ENCODE peak calls at places on chromosomes 2 and 18, in six cellular contexts. E is transverse colon, Z is esophagus squamous epithelium, A is heart left ventricle, G is cardiac muscle cell, O is body of pancreas. X is an unnamed sample.

GRCh38 chr2:37588316-37588777 is 83.1 kb downstream of the CDC42EP3 start:
- DNase-seq in A (no peak), Z (no peak), E (no peak), G (no peak), O (peak; percentile 53), X (no peak)

GRCh38 chr18:7857562-7857961 is 290.4 kb downstream of the PTPRM start:
- DNase-seq in A (no peak), G (no peak), Z (no peak), O (no peak), E (no peak), X (no peak)

GRCh38 chr2:2828774-2829368 is 497.8 kb upstream of the MYT1L start:
- DNase-seq in A (peak; percentile 23), Z (no peak), O (peak; percentile 43), G (no peak), E (no peak), X (no peak)

GRCh38 chr2:55620123-55620779 is 2.8 kb upstream of the PPP4R3B start:
- DNase-seq in Z (no peak), G (peak; percentile 6), O (no peak), E (no peak), A (no peak), X (no peak)

GRCh38 chr2:135099802-135100483 is 47.9 kb downstream of the RAB3GAP1 start:
- DNase-seq in A (no peak), Z (no peak), G (no peak), O (no peak), E (no peak), X (no peak)

GRCh38 chr2:178066890-178067669 is 5.5 kb downstream of the PDE11A start:
- DNase-seq in G (no peak), O (no peak), A (no peak), Z (no peak), E (no peak), X (no peak)

GRCh38 chr2:205047273-205047839 is 502.1 kb downstream of the PARD3B start:
- DNase-seq in G (no peak), E (no peak), A (no peak), Z (no peak), O (no peak), X (no peak)

GRCh38 chr2:236984046-236984445 is 101.6 kb upstream of the COPS8 start:
- DNase-seq in Z (no peak), O (no peak), G (no peak), E (no peak), A (no peak), X (no peak)

GRCh38 chr2:75597949-75598348 is 37.2 kb upstream of the EVA1A start:
- DNase-seq in E (no peak), A (no peak), G (no peak), O (no peak), Z (no peak), X (no peak)

GRCh38 chr2:38676681-38677080 is 10.8 kb downstream of the GALM start:
- DNase-seq in Z (no peak), A (no peak), G (no peak), O (no peak), E (no peak), X (no peak)

GRCh38 chr2:219688560-219689445 is 61.4 kb downstream of the SLC4A3 start:
- DNase-seq in E (no peak), O (no peak), Z (no peak), G (no peak), A (peak; percentile 34), X (no peak)

GRCh38 chr2:43402002-43402401 is 175.6 kb upstream of the ZFP36L2 start:
- DNase-seq in O (no peak), G (no peak), Z (no peak), A (no peak), E (peak; percentile 13), X (no peak)

GRCh38 chr2:42052702-42053481 is 5.1 kb downstream of the PKDCC start:
- DNase-seq in O (no peak), G (peak; percentile 45), E (no peak), A (no peak), Z (no peak), X (no peak)

GRCh38 chr2:46366675-46367067 is 69.5 kb downstream of the EPAS1 start:
- DNase-seq in E (no peak), G (no peak), O (no peak), Z (no peak), A (no peak), X (no peak)

GRCh38 chr18:35118641-35119040 is 77.4 kb downstream of the MAPRE2 start:
- DNase-seq in A (no peak), G (no peak), Z (no peak), O (no peak), E (no peak), X (no peak)

GRCh38 chr2:80086831-80087230 is 217.7 kb downstream of the LRRTM1 start:
- DNase-seq in G (peak; percentile 6), E (no peak), Z (no peak), A (no peak), O (no peak), X (no peak)

GRCh38 chr18:8711736-8712135 is 6.4 kb downstream of the MTCL1 start:
- DNase-seq in A (no peak), G (no peak), O (no peak), Z (no peak), E (no peak), X (no peak)

GRCh38 chr2:46329803-46330775 is 32.9 kb downstream of the EPAS1 start:
- DNase-seq in G (no peak), A (no peak), O (peak; percentile 56), E (no peak), Z (no peak), X (no peak)

GRCh38 chr18:12391487-12392136 is 14.6 kb upstream of the AFG3L2 start:
- DNase-seq in G (peak; percentile 80), Z (no peak), A (peak; percentile 54), O (peak; percentile 75), E (peak; percentile 58), X (peak; percentile 29)

GRCh38 chr2:157190151-157190550 is 67.4 kb upstream of the GALNT5 start:
- DNase-seq in A (no peak), G (no peak), Z (no peak), O (no peak), E (no peak), X (no peak)

GRCh38 chr18:59571953-59572352 is 125.3 kb downstream of the CCBE1 start:
- DNase-seq in E (no peak), G (no peak), A (no peak), Z (no peak), O (no peak), X (no peak)

GRCh38 chr2:134460583-134460998 is 206.7 kb downstream of the MGAT5 start:
- DNase-seq in O (peak; percentile 86), Z (no peak), A (peak; percentile 46), G (peak; percentile 81), E (peak; percentile 31), X (no peak)

GRCh38 chr2:177611310-177611886 is 218.8 kb downstream of the AGPS start:
- DNase-seq in O (peak; percentile 16), E (no peak), Z (no peak), A (no peak), G (no peak), X (no peak)

GRCh38 chr2:44569397-44569970 is 207.7 kb downstream of the CAMKMT start:
- DNase-seq in A (no peak), E (no peak), G (no peak), Z (no peak), O (no peak), X (no peak)

GRCh38 chr2:135984199-135985017 is 1.0 kb downstream of the DARS1 start:
- DNase-seq in A (no peak), O (no peak), G (no peak), Z (no peak), E (no peak), X (no peak)

GRCh38 chr18:71221405-71221804 is 932.6 kb downstream of the SOCS6 start:
- DNase-seq in E (no peak), A (no peak), O (no peak), Z (no peak), G (no peak), X (no peak)
- H3K9me3 ChIP-seq in E (no peaks in the 10 kb centered on the region), A (no peaks in the 10 kb centered on the region), O (no peaks in the 10 kb centered on the region), Z (peaks cover 3% of the 10 kb centered on the region), G (no peaks in the 10 kb centered on the region), X (no peaks in the 10 kb centered on the region)

DNA sequence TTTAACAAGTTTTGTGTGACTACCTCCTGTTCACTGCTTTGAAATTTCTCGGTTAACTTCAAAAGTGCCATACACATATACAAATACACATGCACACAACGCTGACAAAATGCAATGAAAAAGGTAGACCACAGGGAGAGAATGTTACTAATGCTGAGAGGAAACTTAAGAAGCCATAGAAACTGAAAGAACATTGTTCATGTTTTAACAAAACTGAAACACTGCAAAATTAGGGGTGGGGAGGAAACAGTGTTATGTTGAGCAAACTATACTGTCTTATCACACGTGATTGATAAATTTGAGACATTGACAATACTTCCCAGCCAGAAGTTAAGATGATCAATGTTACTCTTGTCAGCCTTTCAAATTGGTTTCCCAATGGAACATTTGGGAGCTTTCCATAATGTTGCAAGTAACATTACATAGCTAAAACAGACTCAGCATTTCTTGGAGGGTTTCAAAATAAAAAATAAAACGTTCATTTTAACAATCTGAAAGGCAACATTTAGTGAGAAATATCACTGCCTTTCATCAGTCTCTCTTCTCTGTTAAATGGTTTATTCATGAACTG is 165.5 kb downstream of the L3MBTL4 start:
- DNase-seq in G (no peak), Z (no peak), A (no peak), O (no peak), E (no peak), X (no peak)
- H3K9me3 ChIP-seq in G (no peaks in the 10 kb centered on the region), Z (no peaks in the 10 kb centered on the region), A (no peaks in the 10 kb centered on the region), O (no peaks in the 10 kb centered on the region), E (no peaks in the 10 kb centered on the region), X (no peaks in the 10 kb centered on the region)

DNA sequence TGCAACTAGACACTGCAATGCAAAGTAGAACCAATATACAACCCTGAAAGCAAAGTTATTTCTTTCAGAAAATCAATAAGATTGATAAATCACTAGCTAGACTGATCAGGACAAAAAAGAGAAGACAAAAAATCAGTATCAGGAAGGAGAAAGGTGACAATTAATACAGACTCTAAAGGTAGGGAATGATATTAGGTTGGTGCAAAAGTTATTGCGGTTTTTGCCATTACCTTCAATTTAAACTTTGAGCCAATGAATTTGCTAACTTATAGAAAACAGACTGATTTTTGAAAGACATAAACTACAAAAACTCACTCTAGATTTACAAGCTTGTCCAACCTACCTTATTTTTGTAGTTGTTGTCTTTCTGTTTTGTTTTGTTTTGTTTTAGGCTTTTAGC is 30.5 kb upstream of the MRPS9 start:
- DNase-seq in A (no peak), E (no peak), G (no peak), O (no peak), Z (no peak), X (no peak)
- H3K9me3 ChIP-seq in A (peaks cover 12% of the 10 kb centered on the region), E (peaks cover 6% of the 10 kb centered on the region), G (no peaks in the 10 kb centered on the region), O (no peaks in the 10 kb centered on the region), Z (no peaks in the 10 kb centered on the region), X (peaks cover 2% of the 10 kb centered on the region)

DNA sequence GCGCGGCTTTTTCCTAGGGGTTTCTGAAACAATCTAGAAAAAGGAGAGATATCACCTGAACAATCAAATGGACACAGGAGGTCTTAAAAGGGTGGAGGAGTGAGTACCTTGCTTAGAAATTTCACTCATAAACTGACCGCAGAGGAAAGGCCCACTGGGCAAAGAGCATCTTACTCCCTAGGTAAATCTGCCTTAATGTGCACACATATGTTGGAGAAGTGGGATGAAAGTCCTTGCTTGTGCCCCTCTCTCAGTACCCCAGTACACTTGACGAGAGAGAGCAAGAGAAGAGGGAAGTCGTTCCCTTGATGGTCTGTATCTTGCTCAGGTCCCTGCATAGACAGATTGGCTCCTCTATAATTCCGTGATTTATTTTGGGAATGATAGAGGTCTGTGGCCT is 6.7 kb downstream of the TBR1 start:
- DNase-seq in A (no peak), O (no peak), G (no peak), E (no peak), Z (no peak), X (no peak)
- H3K9me3 ChIP-seq in A (no peaks in the 10 kb centered on the region), O (no peaks in the 10 kb centered on the region), G (no peaks in the 10 kb centered on the region), E (no peaks in the 10 kb centered on the region), Z (no peaks in the 10 kb centered on the region), X (no peaks in the 10 kb centered on the region)

GRCh38 chr2:229032596-229033234 is 238.4 kb downstream of the PID1 start:
- DNase-seq in Z (no peak), A (no peak), G (no peak), O (no peak), E (no peak), X (no peak)
- H3K9me3 ChIP-seq in Z (no peaks in the 10 kb centered on the region), A (no peaks in the 10 kb centered on the region), G (no peaks in the 10 kb centered on the region), O (no peaks in the 10 kb centered on the region), E (no peaks in the 10 kb centered on the region), X (peaks cover 3% of the 10 kb centered on the region)